ENCODE peak calls at places on chromosomes 12 and 14, in five cellular contexts. O, T, D, G and Z are unnamed samples.

GRCh38 chr12:120079352-120080042 is 37.1 kb downstream of the RAB35 start:
- DNase-seq in O (no peak), T (peak), D (no peak), G (no peak), Z (no peak)

GRCh38 chr14:29716150-29716549 is 211.5 kb downstream of the PRKD1 start:
- DNase-seq in O (no peak), T (peak), D (no peak), G (no peak), Z (no peak)

GRCh38 chr12:23455283-23455682 is 494.2 kb downstream of the SOX5 start:
- DNase-seq in O (no peak), T (no peak), D (no peak), G (no peak), Z (no peak)

GRCh38 chr14:103282932-103283331 is 51.1 kb upstream of the EIF5 start:
- DNase-seq in O (no peak), T (no peak), D (no peak), G (no peak), Z (no peak)

GRCh38 chr12:50505945-50506344 is 1.2 kb downstream of the DIP2B start:
- DNase-seq in O (no peak), T (peak), D (peak), G (no peak), Z (peak)

GRCh38 chr14:72434856-72435255 is 459.0 kb downstream of the DPF3 start:
- DNase-seq in O (no peak), T (no peak), D (no peak), G (no peak), Z (no peak)

GRCh38 chr12:46608431-46609280 is 217.1 kb downstream of the SLC38A4 start:
- DNase-seq in O (no peak), T (peak), D (no peak), G (no peak), Z (no peak)

GRCh38 chr14:26595922-26596721 is 1.7 kb downstream of the NOVA1 start:
- DNase-seq in O (no peak), T (peak), D (peak), G (no peak), Z (peak)

GRCh38 chr12:115109863-115110262 is 425.9 kb upstream of the TBX3 start:
- DNase-seq in O (no peak), T (no peak), D (no peak), G (no peak), Z (no peak)

GRCh38 chr14:101495827-101496778 is 65.2 kb upstream of the DIO3 start:
- DNase-seq in O (no peak), T (no peak), D (no peak), G (no peak), Z (no peak)

GRCh38 chr12:106291342-106291741 is 11.2 kb upstream of the TCP11L2 start:
- DNase-seq in O (no peak), T (no peak), D (no peak), G (no peak), Z (no peak)

GRCh38 chr12:16495196-16495595 is 110.8 kb downstream of the LMO3 start:
- DNase-seq in O (no peak), T (no peak), D (no peak), G (no peak), Z (no peak)

GRCh38 chr12:59088673-59089072 is 168.4 kb upstream of the LRIG3 start:
- DNase-seq in O (peak), T (peak), D (no peak), G (no peak), Z (no peak)

GRCh38 chr12:89782807-89783206 is 74.2 kb upstream of the ATP2B1 start:
- DNase-seq in O (no peak), T (peak), D (no peak), G (no peak), Z (no peak)

GRCh38 chr14:34539407-34540180 is at the start of gene EAPP:
- DNase-seq in O (peak), T (peak), D (peak), G (peak), Z (peak)

GRCh38 chr12:120076651-120077050 is 39.9 kb downstream of the RAB35 start:
- DNase-seq in O (no peak), T (no peak), D (no peak), G (no peak), Z (no peak)

GRCh38 chr12:47935196-47935595 is 28.2 kb upstream of the TMEM106C start:
- DNase-seq in O (no peak), T (peak), D (no peak), G (peak), Z (peak)

GRCh38 chr12:29396774-29397173 is 15.8 kb upstream of the ERGIC2 start:
- DNase-seq in O (no peak), T (peak), D (no peak), G (no peak), Z (no peak)

GRCh38 chr14:92459479-92460421 is 53.8 kb upstream of the RIN3 start:
- DNase-seq in O (no peak), T (no peak), D (no peak), G (no peak), Z (peak)

GRCh38 chr14:96249016-96249415 is 7.0 kb upstream of the BDKRB1 start:
- DNase-seq in O (no peak), T (peak), D (no peak), G (no peak), Z (peak)

GRCh38 chr12:6773662-6774351 is 1.5 kb downstream of the LAG3 start:
- DNase-seq in O (peak), T (no peak), D (peak), G (no peak), Z (no peak)

GRCh38 chr12:19542606-19543005 is 103.3 kb downstream of the AEBP2 start:
- DNase-seq in O (peak), T (no peak), D (no peak), G (no peak), Z (no peak)

GRCh38 chr14:45085004-45085403 is 1.1 kb downstream of the PRPF39 start:
- DNase-seq in O (no peak), T (peak), D (peak), G (no peak), Z (peak)

GRCh38 chr14:101497910-101498860 is 63.1 kb upstream of the DIO3 start:
- DNase-seq in O (no peak), T (no peak), D (no peak), G (no peak), Z (no peak)

GRCh38 chr12:91662021-91662420 is 479.4 kb upstream of the DCN start:
- DNase-seq in O (no peak), T (no peak), D (no peak), G (no peak), Z (no peak)

GRCh38 chr14:76882646-76883045 is 56.4 kb downstream of the LRRC74A start:
- DNase-seq in O (no peak), T (no peak), D (no peak), G (peak), Z (no peak)

GRCh38 chr14:91211017-91211416 is 33.5 kb downstream of the GPR68 start:
- DNase-seq in O (no peak), T (no peak), D (no peak), G (no peak), Z (no peak)

GRCh38 chr12:114769634-114770033 is 85.7 kb upstream of the TBX3 start:
- DNase-seq in O (no peak), T (no peak), D (no peak), G (no peak), Z (no peak)

GRCh38 chr12:111546758-111547383 is 52.2 kb downstream of the ATXN2 start:
- DNase-seq in O (no peak), T (peak), D (no peak), G (no peak), Z (no peak)

GRCh38 chr14:59398841-59399240 is 66.3 kb downstream of the GPR135 start:
- DNase-seq in O (no peak), T (no peak), D (no peak), G (no peak), Z (no peak)

GRCh38 chr14:68211886-68212285 is 392.3 kb downstream of the RAD51B start:
- DNase-seq in O (no peak), T (no peak), D (no peak), G (no peak), Z (no peak)

GRCh38 chr12:108828774-108829173 is 28.6 kb downstream of the SSH1 start:
- DNase-seq in O (no peak), T (peak), D (no peak), G (no peak), Z (no peak)

GRCh38 chr14:22861651-22862050 is 9.9 kb upstream of the LRP10 start:
- DNase-seq in O (no peak), T (no peak), D (no peak), G (no peak), Z (no peak)

GRCh38 chr12:103880299-103881142 is 39.5 kb upstream of the NT5DC3 start:
- DNase-seq in O (no peak), T (no peak), D (no peak), G (peak), Z (no peak)

GRCh38 chr14:51996148-51996746 is 6.9 kb downstream of the RTRAF start:
- DNase-seq in O (peak), T (peak), D (peak), G (no peak), Z (peak)

GRCh38 chr12:56020437-56021189 is at the start of gene IKZF4:
- DNase-seq in O (peak), T (no peak), D (peak), G (peak), Z (peak)
- TF ChIP-seq EZH2phosphoT487 in O (no peak), T (no peak), D (no peak), G (no peak), Z (no peak)

GRCh38 chr12:83805873-83806272 is 1106.7 kb downstream of the SLC6A15 start:
- DNase-seq in O (no peak), T (no peak), D (no peak), G (no peak), Z (no peak)

GRCh38 chr12:83800022-83800421 is 1112.6 kb downstream of the SLC6A15 start:
- DNase-seq in O (no peak), T (no peak), D (no peak), G (no peak), Z (no peak)

GRCh38 chr12:83796527-83796926 is 1109.8 kb downstream of the TMTC2 start:
- DNase-seq in O (peak), T (peak), D (peak), G (no peak), Z (no peak)

GRCh38 chr12:83805137-83805818 is 1107.3 kb downstream of the SLC6A15 start:
- DNase-seq in O (no peak), T (no peak), D (no peak), G (no peak), Z (no peak)

GRCh38 chr12:83802011-83802410 is 1110.6 kb downstream of the SLC6A15 start:
- DNase-seq in O (no peak), T (no peak), D (no peak), G (peak), Z (no peak)
- H2AFZ ChIP-seq in O (no peak), T (no peak), D (no peak), G (no peak), Z (no peak)

GRCh38 chr14:55975281-55975905 is 142.8 kb upstream of the PELI2 start:
- DNase-seq in O (no peak), T (no peak), D (no peak), G (no peak), Z (no peak)
- TF ChIP-seq EZH2phosphoT487 in O (no peak), T (no peak), D (no peak), G (no peak), Z (no peak)

GRCh38 chr12:52993558-52993869 is 12.7 kb upstream of the EIF4B start:
- DNase-seq in O (peak), T (no peak), D (no peak), G (no peak), Z (no peak)
- H2AFZ ChIP-seq in O (peak), T (peak), D (peak), G (no peak), Z (no peak)

DNA sequence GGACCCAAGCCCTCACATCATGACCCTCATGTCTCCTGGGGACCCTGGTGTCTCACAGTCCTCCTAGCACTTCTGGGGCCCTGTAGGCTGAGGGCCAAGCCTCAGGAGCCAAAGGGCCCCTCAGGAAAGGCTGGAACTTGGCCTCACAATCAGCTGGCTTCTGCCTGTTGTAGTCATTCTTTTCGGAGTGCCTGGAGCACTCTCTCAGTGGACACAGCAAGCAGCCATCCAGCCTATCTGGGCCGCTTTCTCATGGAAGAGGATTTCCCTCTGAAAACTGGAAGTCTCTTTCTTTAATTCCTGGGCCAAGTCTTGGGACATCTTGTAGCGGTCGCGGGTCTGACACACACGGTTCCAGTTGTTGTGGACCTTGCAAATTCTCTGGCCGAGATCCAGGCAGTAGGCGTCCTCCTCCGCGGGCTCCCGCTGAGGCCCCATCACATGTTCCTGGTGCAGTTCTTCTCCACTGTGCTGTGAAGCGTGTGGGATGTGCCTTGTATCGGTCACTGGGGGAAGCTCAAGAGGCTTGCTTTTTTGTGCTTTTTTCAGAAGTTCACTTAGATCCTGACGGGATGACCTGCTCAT is 169.3 kb downstream of the EMP1 start:
- DNase-seq in O (no peak), T (no peak), D (no peak), G (no peak), Z (no peak)
- TF ChIP-seq EZH2phosphoT487 in O (no peak), T (no peak), D (no peak), G (no peak), Z (no peak)

DNA sequence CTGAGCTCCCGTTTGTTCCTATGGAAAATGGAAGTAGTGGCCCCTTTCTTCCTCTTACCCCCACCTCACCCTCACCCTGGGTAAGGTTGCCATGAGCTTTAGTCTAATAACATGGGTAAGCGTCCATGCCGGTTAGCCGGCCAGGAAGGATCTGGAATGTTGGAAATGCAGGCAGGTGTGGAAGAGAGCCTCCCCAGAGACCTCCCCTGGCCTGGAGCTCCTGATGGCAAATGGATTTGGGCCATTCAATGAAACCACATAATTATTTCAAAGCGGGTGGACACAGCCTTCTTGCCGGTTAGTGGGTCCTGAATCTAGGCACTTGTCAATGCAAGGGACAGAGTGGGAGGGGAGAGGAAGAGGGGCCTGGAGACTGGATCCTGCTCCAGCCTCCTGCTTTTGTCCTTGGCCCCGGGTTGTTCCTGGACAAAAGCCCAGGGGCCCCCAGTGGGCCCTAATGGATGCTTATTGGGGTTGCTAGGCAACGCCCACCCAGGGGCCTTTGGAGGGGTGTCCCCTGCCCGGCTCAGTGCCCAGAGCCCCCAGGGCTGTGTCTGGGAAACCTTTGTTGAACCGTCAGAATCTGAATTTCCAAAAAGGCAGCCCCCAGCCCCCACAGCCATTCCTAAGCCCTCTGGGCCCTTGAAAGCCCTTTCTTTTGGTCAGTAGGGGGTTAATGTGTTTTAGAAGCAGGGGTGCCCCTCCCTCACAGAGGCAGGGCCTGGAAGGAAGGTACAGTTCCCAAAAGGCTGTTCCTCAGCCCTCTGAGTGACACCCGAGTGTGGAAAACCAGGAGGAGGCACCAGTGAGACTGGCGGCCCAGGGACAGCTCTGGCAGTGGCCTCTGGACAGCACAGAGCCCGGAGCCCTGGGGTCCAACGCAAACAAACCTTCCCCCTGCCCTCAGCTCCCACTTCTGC is 19.0 kb downstream of the HHIPL1 start:
- DNase-seq in O (peak), T (no peak), D (peak), G (no peak), Z (no peak)
- H2AFZ ChIP-seq in O (peak), T (no peak), D (no peak), G (no peak), Z (no peak)

GRCh38 chr12:45216983-45217485 is 1.1 kb downstream of the ANO6 start:
- DNase-seq in O (no peak), T (peak), D (no peak), G (peak), Z (no peak)
- TF ChIP-seq EZH2phosphoT487 in O (no peak), T (no peak), D (no peak), G (no peak), Z (no peak)